ENCODE peak calls at places on chromosome 14, in five cellular contexts. M is AG04450, J is IMR-90, S is GM12878, X is fibroblast of lung. D is an unnamed sample.

GRCh38 chr14:95502381-95502950 is 14.0 kb downstream of the SYNE3 start:
- DNase-seq in J (no peak), X (no peak), M (no peak), S (no peak), D (no peak)

GRCh38 chr14:54147285-54147684 is 190.7 kb upstream of the BMP4 start:
- DNase-seq in J (peak; percentile 12), S (no peak), X (peak; percentile 81), M (no peak), D (no peak)

GRCh38 chr14:24734917-24735500 is 101.0 kb upstream of the GZMB start:
- DNase-seq in X (peak; percentile 49), S (no peak), J (peak; percentile 69), M (peak; percentile 3), D (no peak)

GRCh38 chr14:69288001-69288771 is 28.2 kb downstream of the GALNT16 start:
- DNase-seq in M (peak; percentile 15), J (peak; percentile 42), X (peak; percentile 75), S (no peak), D (no peak)

GRCh38 chr14:88025350-88025749 is 20.4 kb downstream of the GPR65 start:
- DNase-seq in S (no peak), M (no peak), X (no peak), J (no peak), D (no peak)

GRCh38 chr14:70094631-70095030 is 94.1 kb downstream of the SLC8A3 start:
- DNase-seq in M (no peak), J (no peak), S (no peak), X (no peak), D (no peak)

GRCh38 chr14:100554082-100554677 is 33.0 kb downstream of the BEGAIN start:
- DNase-seq in S (no peak), X (no peak), M (no peak), J (no peak), D (no peak)

GRCh38 chr14:24296341-24297157 is 3.0 kb downstream of the DHRS1 start:
- DNase-seq in S (peak; percentile 82), J (peak; percentile 97), X (peak; percentile 92), M (peak; percentile 83), D (peak; percentile 52)

GRCh38 chr14:68977741-68978549 is 1.2 kb downstream of the ACTN1 start:
- DNase-seq in X (peak; percentile 95), S (no peak), J (peak; percentile 95), M (peak; percentile 96), D (peak; percentile 9)

GRCh38 chr14:33646692-33647260 is 304.1 kb downstream of the EGLN3 start:
- DNase-seq in X (peak; percentile 91), S (no peak), J (peak; percentile 49), M (peak; percentile 3), D (no peak)

GRCh38 chr14:95891742-95892141 is 15.1 kb downstream of the TUNAR start:
- DNase-seq in J (peak; percentile 75), M (no peak), X (peak; percentile 90), S (no peak), D (no peak)

GRCh38 chr14:69713976-69714716 is 52.8 kb upstream of the SRSF5 start:
- DNase-seq in S (no peak), J (no peak), M (no peak), X (no peak), D (no peak)

GRCh38 chr14:67934087-67934486 is 114.5 kb downstream of the RAD51B start:
- DNase-seq in M (peak; percentile 55), J (peak; percentile 85), S (peak; percentile 42), X (peak; percentile 83), D (no peak)

GRCh38 chr14:55297611-55298323 is 26.5 kb downstream of the FBXO34 start:
- DNase-seq in M (no peak), J (no peak), S (no peak), X (no peak), D (no peak)

GRCh38 chr14:26204954-26205479 is 392.8 kb downstream of the NOVA1 start:
- DNase-seq in J (no peak), M (no peak), S (no peak), X (peak; percentile 14), D (no peak)

GRCh38 chr14:58788655-58789054 is 150.9 kb downstream of the DACT1 start:
- DNase-seq in M (no peak), X (no peak), J (no peak), S (no peak), D (no peak)

GRCh38 chr14:63100597-63100996 is 55.3 kb upstream of the KCNH5 start:
- DNase-seq in X (no peak), J (no peak), M (no peak), S (no peak), D (no peak)

GRCh38 chr14:100030441-100031153 is 34.6 kb upstream of the EVL start:
- DNase-seq in J (peak; percentile 95), X (peak; percentile 96), M (peak; percentile 74), S (no peak), D (no peak)

GRCh38 chr14:104805326-104805678 is 4.4 kb downstream of the ZBTB42 start:
- DNase-seq in X (peak; percentile 86), S (no peak), J (peak; percentile 89), M (peak; percentile 65), D (no peak)

GRCh38 chr14:103693514-103693913 is 21.7 kb downstream of the XRCC3 start:
- DNase-seq in S (no peak), X (no peak), J (no peak), M (no peak), D (no peak)

GRCh38 chr14:104687601-104688504 is 1.6 kb upstream of the INF2 start:
- DNase-seq in J (no peak), M (no peak), S (no peak), X (peak; percentile 73), D (no peak)

GRCh38 chr14:91882369-91882768 is 15.0 kb upstream of the TC2N start:
- DNase-seq in S (no peak), X (no peak), M (no peak), J (no peak), D (no peak)

GRCh38 chr14:101257551-101257950 is 303.7 kb upstream of the DIO3 start:
- DNase-seq in X (no peak), M (no peak), S (no peak), J (no peak), D (no peak)

GRCh38 chr14:70237710-70238109 is 49.0 kb upstream of the SLC8A3 start:
- DNase-seq in M (no peak), J (no peak), X (no peak), S (no peak), D (no peak)

GRCh38 chr14:91405241-91405721 is 12.3 kb downstream of the CCDC88C start:
- DNase-seq in M (no peak), X (no peak), J (no peak), S (no peak), D (peak; percentile 57)

GRCh38 chr14:75711134-75711795 is 50.2 kb downstream of the TTLL5 start:
- DNase-seq in M (peak; percentile 37), S (no peak), J (peak; percentile 72), X (peak; percentile 67), D (no peak)

GRCh38 chr14:76516884-76517283 is 140.9 kb downstream of the ESRRB start:
- DNase-seq in S (no peak), M (no peak), J (no peak), X (no peak), D (no peak)

GRCh38 chr14:58535084-58535483 is 102.7 kb upstream of the DACT1 start:
- DNase-seq in S (no peak), M (no peak), J (peak; percentile 12), X (peak; percentile 63), D (no peak)

GRCh38 chr14:34161351-34162169 is 210.7 kb upstream of the EGLN3 start:
- DNase-seq in J (no peak), X (peak; percentile 23), S (no peak), M (no peak), D (no peak)

GRCh38 chr14:51395361-51395849 is 155.4 kb downstream of the TMX1 start:
- DNase-seq in M (peak; percentile 82), X (peak; percentile 86), S (no peak), J (peak; percentile 89), D (no peak)

GRCh38 chr14:73937012-73937411 is 12.9 kb downstream of the FAM161B start:
- DNase-seq in X (no peak), J (no peak), S (no peak), M (no peak), D (no peak)

GRCh38 chr14:35687335-35687939 is 121.7 kb downstream of the RALGAPA1 start:
- DNase-seq in S (peak; percentile 2), X (peak; percentile 37), J (peak; percentile 68), M (peak; percentile 27), D (no peak)

GRCh38 chr14:80427101-80427500 is 215.8 kb upstream of the DIO2 start:
- DNase-seq in M (no peak), S (no peak), X (peak; percentile 75), J (peak; percentile 68), D (no peak)

GRCh38 chr14:105842105-105842504 is 315.7 kb downstream of the TMEM121 start:
- DNase-seq in M (no peak), J (no peak), X (no peak), S (no peak), D (no peak)
- H3K9me3 ChIP-seq in M (peaks cover 94% of the 10 kb centered on the region), J (peaks cover 78% of the 10 kb centered on the region), X (no peaks in the 10 kb centered on the region), S (no peaks in the 10 kb centered on the region), D (no peaks in the 10 kb centered on the region)

GRCh38 chr14:20143911-20144310 is 5.3 kb downstream of the OR4N5 start:
- DNase-seq in S (no peak), X (no peak), J (no peak), M (no peak), D (no peak)
- H3K9me3 ChIP-seq in S (no peaks in the 10 kb centered on the region), X (no peaks in the 10 kb centered on the region), J (peaks cover 2% of the 10 kb centered on the region), M (peaks cover 6% of the 10 kb centered on the region), D (no peaks in the 10 kb centered on the region)

GRCh38 chr14:19743256-19743655 is at the start of gene OR4Q3:
- DNase-seq in S (no peak), M (no peak), J (no peak), X (no peak), D (no peak)
- H3K9me3 ChIP-seq in S (no peaks in the 10 kb centered on the region), M (peaks cover 7% of the 10 kb centered on the region), J (peaks cover 18% of the 10 kb centered on the region), X (no peaks in the 10 kb centered on the region), D (no peaks in the 10 kb centered on the region)

GRCh38 chr14:42541535-42542001 is 934.9 kb downstream of the LRFN5 start:
- DNase-seq in X (peak; percentile 18), M (peak; percentile 20), J (peak; percentile 69), S (no peak), D (no peak)
- H3K9me3 ChIP-seq in X (no peaks in the 10 kb centered on the region), M (no peaks in the 10 kb centered on the region), J (no peaks in the 10 kb centered on the region), S (no peaks in the 10 kb centered on the region), D (no peaks in the 10 kb centered on the region)

DNA sequence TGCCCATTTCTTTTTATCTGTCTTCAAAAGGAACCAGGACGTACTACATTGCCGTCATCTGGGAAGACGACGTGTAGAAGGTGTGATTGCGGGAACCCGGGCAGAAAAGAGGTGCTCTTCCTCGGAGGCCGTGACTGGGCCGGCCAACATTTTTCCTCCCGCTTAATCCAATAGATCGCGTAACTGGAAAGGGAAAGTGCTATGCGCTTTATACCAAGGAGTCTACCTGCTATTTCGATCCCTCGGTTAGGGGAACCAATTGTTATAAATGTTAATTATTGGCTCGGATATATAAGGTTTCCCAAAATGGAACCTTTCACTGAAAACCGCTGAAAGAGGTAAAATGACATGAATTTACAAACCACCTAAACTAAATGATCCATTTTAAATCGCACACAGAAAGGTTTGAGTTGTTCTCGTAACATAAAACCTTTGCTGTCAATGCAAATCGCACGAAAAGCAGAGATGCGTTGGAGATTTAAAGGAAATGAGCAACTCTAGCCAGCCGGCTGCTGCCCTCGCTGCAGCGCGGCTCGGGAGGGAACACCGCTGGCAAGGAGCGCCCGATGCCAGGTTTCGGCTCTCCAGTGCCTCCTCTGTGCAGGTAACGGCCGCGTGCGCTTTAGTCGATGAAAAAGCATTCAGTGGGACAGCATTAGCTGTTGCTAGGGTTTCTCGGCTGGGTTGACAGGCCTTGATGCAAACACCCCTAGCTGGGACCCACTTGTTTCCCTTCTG is 2.8 kb upstream of the SIX1 start:
- DNase-seq in S (no peak), M (no peak), X (no peak), J (peak; percentile 21), D (no peak)
- H3K9me3 ChIP-seq in S (no peaks in the 10 kb centered on the region), M (peaks cover 14% of the 10 kb centered on the region), X (no peaks in the 10 kb centered on the region), J (no peaks in the 10 kb centered on the region), D (no peaks in the 10 kb centered on the region)

D was measured in T-helper 17 cell.